ENCODE peak calls at places on chromosome X, in five cellular contexts. L, I, Z, U and K are unnamed samples.
A peak's percentile ranks its signal among the peaks of the same experiment; 100 is the strongest.

GRCh38 chrX:84046403-84046984 is 141.5 kb downstream of the RPS6KA6 start:
- DNase-seq in L (peak; percentile 30), I (peak; percentile 25), Z (peak; percentile 0), U (no peak), K (no peak)

GRCh38 chrX:27086221-27086620 is 376.9 kb downstream of the PPP4R3C start:
- DNase-seq in L (no peak), I (no peak), Z (no peak), U (no peak), K (no peak)

GRCh38 chrX:9555354-9555753 is 90.5 kb downstream of the TBL1X start:
- DNase-seq in L (no peak), I (peak; percentile 37), Z (no peak), U (no peak), K (no peak)

GRCh38 chrX:155143959-155144548 is 72.2 kb upstream of the VBP1 start:
- DNase-seq in L (no peak), I (no peak), Z (no peak), U (no peak), K (no peak)

GRCh38 chrX:43949669-43950068 is 23.5 kb downstream of the NDP start:
- DNase-seq in L (no peak), I (peak; percentile 21), Z (peak; percentile 10), U (no peak), K (peak; percentile 28)

GRCh38 chrX:8906299-8906698 is 105.1 kb upstream of the FAM9A start:
- DNase-seq in L (no peak), I (no peak), Z (no peak), U (no peak), K (no peak)

GRCh38 chrX:145715641-145716138 is 101.9 kb upstream of the SLITRK2 start:
- DNase-seq in L (no peak), I (no peak), Z (no peak), U (no peak), K (no peak)

GRCh38 chrX:137031517-137032377 is 2.0 kb downstream of the GPR101 start:
- DNase-seq in L (peak; percentile 72), I (peak; percentile 35), Z (no peak), U (peak; percentile 5), K (no peak)

GRCh38 chrX:68894513-68895338 is 65.9 kb downstream of the EFNB1 start:
- DNase-seq in L (peak; percentile 73), I (peak; percentile 36), Z (no peak), U (no peak), K (no peak)

GRCh38 chrX:115968436-115969252 is 201.9 kb upstream of the AGTR2 start:
- DNase-seq in L (peak; percentile 76), I (no peak), Z (no peak), U (no peak), K (peak; percentile 63)

GRCh38 chrX:103783971-103784370 is 7.3 kb downstream of the PLP1 start:
- DNase-seq in L (no peak), I (no peak), Z (no peak), U (no peak), K (no peak)

DNA sequence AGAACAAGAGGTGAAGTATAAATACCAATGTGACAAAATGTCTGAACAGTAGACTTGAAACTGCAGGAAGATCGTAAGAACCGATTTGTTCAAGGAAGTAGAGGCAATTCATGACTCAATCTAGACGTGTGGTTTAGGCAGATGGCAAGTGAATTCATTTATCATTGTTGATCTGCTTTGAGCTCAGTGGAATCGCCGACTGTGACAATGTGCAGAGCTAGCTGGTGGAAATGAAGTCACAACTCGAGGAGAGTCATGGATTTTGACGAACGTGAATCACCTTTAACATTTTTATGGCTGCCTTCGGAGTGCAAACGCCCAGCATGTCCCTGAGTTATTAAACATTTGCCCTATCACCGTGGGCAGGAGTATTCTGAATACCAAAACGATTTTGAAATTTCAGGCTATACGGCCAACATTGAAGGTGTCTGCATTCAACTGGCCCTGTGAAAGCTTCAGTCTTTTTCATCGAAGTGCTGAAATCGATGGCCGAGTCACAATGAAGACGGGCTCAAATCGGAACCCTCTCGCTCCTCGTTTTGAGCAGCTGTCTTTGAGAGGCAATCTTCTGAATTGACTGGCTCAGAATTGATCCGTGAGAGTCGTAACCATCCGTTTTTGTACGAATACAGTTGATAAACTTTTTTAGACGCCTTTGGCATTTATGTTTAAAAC is 689 bp upstream of the OGT start:
- DNase-seq in L (no peak), I (peak; percentile 69), Z (no peak), U (no peak), K (no peak)
- TF ChIP-seq ZBTB33 in L (no peak), I (no peak), Z (no peak), U (no peak), K (no peak)

GRCh38 chrX:153878285-153878779 is 7.6 kb downstream of the L1CAM start:
- DNase-seq in L (peak; percentile 33), I (no peak), Z (no peak), U (no peak), K (no peak)

GRCh38 chrX:153879741-153880439 is 6.1 kb downstream of the L1CAM start:
- DNase-seq in L (no peak), I (no peak), Z (no peak), U (no peak), K (no peak)

GRCh38 chrX:153877571-153878261 is 8.3 kb downstream of the L1CAM start:
- DNase-seq in L (no peak), I (no peak), Z (no peak), U (no peak), K (no peak)

GRCh38 chrX:153880440-153880815 is 5.5 kb downstream of the L1CAM start:
- DNase-seq in L (peak; percentile 39), I (no peak), Z (no peak), U (no peak), K (no peak)

GRCh38 chrX:153878969-153879653 is 6.9 kb downstream of the L1CAM start:
- DNase-seq in L (peak; percentile 81), I (no peak), Z (no peak), U (no peak), K (no peak)
- TF ChIP-seq ZBTB33 in L (no peak), I (no peak), Z (no peak), U (no peak), K (no peak)

GRCh38 chrX:2679534-2680485 is 11.3 kb upstream of the CD99 start:
- DNase-seq in L (no peak), I (peak; percentile 41), Z (no peak), U (no peak), K (no peak)
- TF ChIP-seq ZBTB33 in L (no peak), I (no peak), Z (no peak), U (no peak), K (no peak)

GRCh38 chrX:37910186-37910585 is 62.8 kb upstream of the DYNLT3 start:
- DNase-seq in L (no peak), I (no peak), Z (no peak), U (no peak), K (no peak)

GRCh38 chrX:37912797-37913196 is 65.4 kb upstream of the DYNLT3 start:
- DNase-seq in L (no peak), I (no peak), Z (no peak), U (no peak), K (no peak)

GRCh38 chrX:37918168-37918567 is 70.8 kb upstream of the DYNLT3 start:
- DNase-seq in L (no peak), I (no peak), Z (no peak), U (no peak), K (no peak)

GRCh38 chrX:37906357-37906756 is 59.0 kb upstream of the DYNLT3 start:
- DNase-seq in L (no peak), I (no peak), Z (no peak), U (no peak), K (no peak)

GRCh38 chrX:37912286-37912685 is 64.9 kb upstream of the DYNLT3 start:
- DNase-seq in L (no peak), I (no peak), Z (no peak), U (no peak), K (no peak)
- TF ChIP-seq ZBTB33 in L (no peak), I (no peak), Z (no peak), U (no peak), K (no peak)

GRCh38 chrX:72026341-72027023 is 105.2 kb downstream of the RTL5 start:
- DNase-seq in L (no peak), I (no peak), Z (no peak), U (no peak), K (no peak)
- TF ChIP-seq ZBTB33 in L (no peak), I (no peak), Z (no peak), U (no peak), K (no peak)